ENCODE peak calls at places on chromosomes 6 and 20, in four cellular contexts. One of them, this sample, is unnamed. For H3K4me1, the result is how much of the 10 kb centered on the place peaks cover.

GRCh38 chr6:24899647-24900325 is 36.0 kb downstream of the RIPOR2 start:
- DNase-seq in HepG2: no peak
- DNase-seq in HCT116: no peak
- DNase-seq in K562: no peak
- DNase-seq in this sample: no peak

GRCh38 chr20:1328680-1329330 is at the start of gene SDCBP2:
- DNase-seq in HepG2: no peak
- DNase-seq in HCT116: peak
- DNase-seq in K562: no peak
- DNase-seq in this sample: no peak

GRCh38 chr6:89369009-89369408 is 16.5 kb upstream of the UBE2J1 start:
- DNase-seq in HepG2: peak
- DNase-seq in HCT116: no peak
- DNase-seq in K562: no peak
- DNase-seq in this sample: no peak

GRCh38 chr6:134176283-134176975 is 124.0 kb upstream of the SLC2A12 start:
- DNase-seq in HepG2: no peak
- DNase-seq in HCT116: no peak
- DNase-seq in K562: no peak
- DNase-seq in this sample: no peak

GRCh38 chr6:72636215-72636614 is 14.4 kb downstream of the KCNQ5 start:
- DNase-seq in HepG2: no peak
- DNase-seq in HCT116: no peak
- DNase-seq in K562: no peak
- DNase-seq in this sample: no peak

GRCh38 chr6:137241481-137242011 is 22.4 kb upstream of the IFNGR1 start:
- DNase-seq in HepG2: peak
- DNase-seq in HCT116: no peak
- DNase-seq in K562: no peak
- DNase-seq in this sample: no peak

GRCh38 chr6:123519191-123519510 is 117.6 kb downstream of the TRDN start:
- DNase-seq in HepG2: no peak
- DNase-seq in HCT116: no peak
- DNase-seq in K562: no peak
- DNase-seq in this sample: no peak

GRCh38 chr6:5004373-5005037 is 668 bp upstream of the RPP40 start:
- DNase-seq in HepG2: no peak
- DNase-seq in HCT116: no peak
- DNase-seq in K562: no peak
- DNase-seq in this sample: no peak

GRCh38 chr6:133896344-133896721 is 7.4 kb downstream of the TCF21 start:
- DNase-seq in HepG2: peak
- DNase-seq in HCT116: no peak
- DNase-seq in K562: no peak
- DNase-seq in this sample: no peak

GRCh38 chr20:56630086-56630493 is 984 bp downstream of the TFAP2C start:
- DNase-seq in HepG2: no peak
- DNase-seq in HCT116: peak
- DNase-seq in K562: peak
- DNase-seq in this sample: no peak

GRCh38 chr6:3726421-3726820 is 25.1 kb downstream of the PXDC1 start:
- DNase-seq in HepG2: no peak
- DNase-seq in HCT116: no peak
- DNase-seq in K562: no peak
- DNase-seq in this sample: no peak

GRCh38 chr6:64683682-64684081 is 1023.3 kb downstream of the EYS start:
- DNase-seq in HepG2: peak
- DNase-seq in HCT116: no peak
- DNase-seq in K562: no peak
- DNase-seq in this sample: no peak

GRCh38 chr6:106216527-106216926 is 109.0 kb downstream of the ATG5 start:
- DNase-seq in HepG2: no peak
- DNase-seq in HCT116: no peak
- DNase-seq in K562: no peak
- DNase-seq in this sample: no peak

GRCh38 chr20:19212524-19213502 is at the start of gene SLC24A3:
- DNase-seq in HepG2: peak
- DNase-seq in HCT116: no peak
- DNase-seq in K562: no peak
- DNase-seq in this sample: no peak

GRCh38 chr20:30505566-30505965 is 751.9 kb upstream of the DEFB115 start:
- DNase-seq in HepG2: no peak
- DNase-seq in HCT116: no peak
- DNase-seq in K562: no peak
- DNase-seq in this sample: no peak

GRCh38 chr6:93183513-93183912 is 235.8 kb downstream of the EPHA7 start:
- DNase-seq in HepG2: no peak
- DNase-seq in HCT116: no peak
- DNase-seq in K562: no peak
- DNase-seq in this sample: no peak

GRCh38 chr6:118296129-118296852 is 251.8 kb upstream of the PLN start:
- DNase-seq in HepG2: no peak
- DNase-seq in HCT116: no peak
- DNase-seq in K562: no peak
- DNase-seq in this sample: no peak
- H3K27ac ChIP-seq in HepG2: no peak
- H3K27ac ChIP-seq in HCT116: no peak
- H3K27ac ChIP-seq in K562: no peak
- H3K27ac ChIP-seq in this sample: no peak

GRCh38 chr20:50331469-50332251 is 141.0 kb downstream of the CEBPB start:
- DNase-seq in HepG2: peak
- DNase-seq in HCT116: no peak
- DNase-seq in K562: no peak
- DNase-seq in this sample: no peak

GRCh38 chr20:50335105-50335504 is 144.5 kb downstream of the CEBPB start:
- DNase-seq in HepG2: peak
- DNase-seq in HCT116: peak
- DNase-seq in K562: peak
- DNase-seq in this sample: no peak

GRCh38 chr20:50333856-50334255 is 143.2 kb downstream of the CEBPB start:
- DNase-seq in HepG2: no peak
- DNase-seq in HCT116: no peak
- DNase-seq in K562: no peak
- DNase-seq in this sample: no peak

GRCh38 chr20:50332491-50332980 is 141.9 kb downstream of the CEBPB start:
- DNase-seq in HepG2: no peak
- DNase-seq in HCT116: no peak
- DNase-seq in K562: no peak
- DNase-seq in this sample: no peak

DNA sequence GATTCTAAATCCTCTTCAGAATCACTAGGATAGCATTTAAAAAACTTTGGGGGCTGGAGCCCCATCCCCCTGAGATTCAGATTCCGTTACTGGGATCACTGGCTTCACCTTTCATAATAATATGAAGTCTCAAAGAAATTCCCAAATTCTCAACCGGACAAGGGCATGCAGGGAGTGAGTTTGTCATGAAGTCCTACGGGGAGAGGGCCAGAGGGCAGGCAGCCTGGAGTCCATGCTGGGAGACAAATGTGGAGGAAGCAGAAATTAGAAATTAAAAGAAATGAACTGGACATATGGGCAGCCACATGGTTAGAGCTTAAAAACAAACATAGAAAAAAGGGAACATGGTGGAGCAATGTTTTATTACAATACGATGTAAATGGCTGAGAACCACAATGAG is 142.5 kb downstream of the CEBPB start:
- DNase-seq in HepG2: no peak
- DNase-seq in HCT116: no peak
- DNase-seq in K562: no peak
- DNase-seq in this sample: no peak
- H3K4me1 ChIP-seq in HepG2: half or more
- H3K4me1 ChIP-seq in HCT116: under half
- H3K4me1 ChIP-seq in K562: under half
- H3K4me1 ChIP-seq in this sample: under half

GRCh38 chr20:35206802-35207201 is 19.7 kb upstream of the MMP24 start:
- DNase-seq in HepG2: no peak
- DNase-seq in HCT116: no peak
- DNase-seq in K562: no peak
- DNase-seq in this sample: no peak

GRCh38 chr20:35207950-35208611 is 18.4 kb upstream of the MMP24 start:
- DNase-seq in HepG2: peak
- DNase-seq in HCT116: peak
- DNase-seq in K562: peak
- DNase-seq in this sample: peak
- TF ChIP-seq TCF7L2 in HepG2: no peak
- TF ChIP-seq TCF7L2 in HCT116: no peak
- TF ChIP-seq TCF7L2 in K562: no peak
- TF ChIP-seq TCF7L2 in this sample: no peak

GRCh38 chr20:25355866-25356265 is 34.8 kb downstream of the ABHD12 start:
- DNase-seq in HepG2: no peak
- DNase-seq in HCT116: no peak
- DNase-seq in K562: no peak
- DNase-seq in this sample: no peak
- H3K27ac ChIP-seq in HepG2: no peak
- H3K27ac ChIP-seq in HCT116: no peak
- H3K27ac ChIP-seq in K562: no peak
- H3K27ac ChIP-seq in this sample: no peak

GRCh38 chr6:41702089-41702745 is 33.2 kb downstream of the TFEB start:
- DNase-seq in HepG2: no peak
- DNase-seq in HCT116: no peak
- DNase-seq in K562: peak
- DNase-seq in this sample: no peak
- H3K4me1 ChIP-seq in HepG2: under half
- H3K4me1 ChIP-seq in HCT116: under half
- H3K4me1 ChIP-seq in K562: under half
- H3K4me1 ChIP-seq in this sample: under half

DNA sequence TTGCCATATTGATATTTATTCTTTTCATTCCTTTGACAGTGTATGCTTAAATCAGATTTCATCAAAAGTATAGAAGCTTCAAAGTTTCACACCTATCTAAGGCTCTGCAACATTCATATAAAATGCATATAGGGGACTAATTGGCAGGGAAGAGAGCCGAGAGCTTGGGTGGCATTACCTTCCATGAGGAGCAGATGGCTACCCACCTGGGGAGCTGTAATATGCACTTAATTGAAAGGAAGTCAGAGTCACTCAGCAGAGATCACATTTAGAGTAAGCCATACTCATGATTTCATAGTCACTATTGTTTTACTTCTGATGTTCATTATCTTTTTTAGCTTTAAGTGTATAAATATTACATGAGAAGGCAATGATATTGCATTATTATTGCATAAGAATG is 1305.3 kb downstream of the EPHA7 start:
- DNase-seq in HepG2: no peak
- DNase-seq in HCT116: no peak
- DNase-seq in K562: no peak
- DNase-seq in this sample: no peak
- TF ChIP-seq TCF7L2 in HepG2: no peak
- TF ChIP-seq TCF7L2 in HCT116: no peak
- TF ChIP-seq TCF7L2 in K562: no peak
- TF ChIP-seq TCF7L2 in this sample: no peak